ENCODE peak calls at places on chromosomes 16 and 17, in ten cellular contexts. One of them, this sample, is unnamed.

GRCh38 chr17:6668727-6669425 is 17.3 kb downstream of the C17orf100 start:
- DNase-seq in sigmoid colon: no peak
- DNase-seq in mucosa of descending colon: no peak
- DNase-seq in upper lobe of left lung: no peak
- DNase-seq in esophagus squamous epithelium: no peak
- DNase-seq in psoas muscle: no peak
- DNase-seq in pancreas: no peak
- DNase-seq in lung: no peak
- DNase-seq in H9: peak; percentile 19
- DNase-seq in body of pancreas: no peak
- DNase-seq in this sample: no peak

GRCh38 chr17:39271546-39271945 is 45.8 kb upstream of the STAC2 start:
- DNase-seq in sigmoid colon: no peak
- DNase-seq in mucosa of descending colon: no peak
- DNase-seq in upper lobe of left lung: no peak
- DNase-seq in esophagus squamous epithelium: no peak
- DNase-seq in psoas muscle: no peak
- DNase-seq in pancreas: no peak
- DNase-seq in lung: no peak
- DNase-seq in H9: no peak
- DNase-seq in body of pancreas: no peak
- DNase-seq in this sample: no peak

GRCh38 chr17:5241861-5242671 is 7.4 kb upstream of the SCIMP start:
- DNase-seq in sigmoid colon: no peak
- DNase-seq in mucosa of descending colon: peak; percentile 49
- DNase-seq in upper lobe of left lung: no peak
- DNase-seq in esophagus squamous epithelium: no peak
- DNase-seq in psoas muscle: peak; percentile 68
- DNase-seq in pancreas: no peak
- DNase-seq in lung: no peak
- DNase-seq in H9: no peak
- DNase-seq in body of pancreas: no peak
- DNase-seq in this sample: no peak

GRCh38 chr16:86621966-86622365 is 43.6 kb downstream of the FOXL1 start:
- DNase-seq in sigmoid colon: no peak
- DNase-seq in mucosa of descending colon: no peak
- DNase-seq in upper lobe of left lung: no peak
- DNase-seq in esophagus squamous epithelium: no peak
- DNase-seq in psoas muscle: no peak
- DNase-seq in pancreas: no peak
- DNase-seq in lung: no peak
- DNase-seq in H9: no peak
- DNase-seq in body of pancreas: no peak
- DNase-seq in this sample: no peak

GRCh38 chr17:80725532-80725931 is 180.9 kb downstream of the RPTOR start:
- DNase-seq in sigmoid colon: no peak
- DNase-seq in mucosa of descending colon: no peak
- DNase-seq in upper lobe of left lung: no peak
- DNase-seq in esophagus squamous epithelium: no peak
- DNase-seq in psoas muscle: no peak
- DNase-seq in pancreas: no peak
- DNase-seq in lung: no peak
- DNase-seq in H9: no peak
- DNase-seq in body of pancreas: no peak
- DNase-seq in this sample: no peak

GRCh38 chr17:36808181-36808661 is 129.1 kb upstream of the LHX1 start:
- DNase-seq in sigmoid colon: no peak
- DNase-seq in mucosa of descending colon: no peak
- DNase-seq in upper lobe of left lung: no peak
- DNase-seq in esophagus squamous epithelium: no peak
- DNase-seq in psoas muscle: no peak
- DNase-seq in pancreas: no peak
- DNase-seq in lung: no peak
- DNase-seq in H9: peak; percentile 60
- DNase-seq in body of pancreas: no peak
- DNase-seq in this sample: no peak

GRCh38 chr16:12546918-12547607 is 256.6 kb downstream of the CPPED1 start:
- DNase-seq in sigmoid colon: no peak
- DNase-seq in mucosa of descending colon: no peak
- DNase-seq in upper lobe of left lung: no peak
- DNase-seq in esophagus squamous epithelium: no peak
- DNase-seq in psoas muscle: no peak
- DNase-seq in pancreas: no peak
- DNase-seq in lung: no peak
- DNase-seq in H9: no peak
- DNase-seq in body of pancreas: no peak
- DNase-seq in this sample: no peak

GRCh38 chr16:28218109-28218508 is 6.3 kb upstream of the XPO6 start:
- DNase-seq in sigmoid colon: no peak
- DNase-seq in mucosa of descending colon: peak; percentile 51
- DNase-seq in upper lobe of left lung: peak; percentile 35
- DNase-seq in esophagus squamous epithelium: no peak
- DNase-seq in psoas muscle: no peak
- DNase-seq in pancreas: no peak
- DNase-seq in lung: no peak
- DNase-seq in H9: peak; percentile 69
- DNase-seq in body of pancreas: no peak
- DNase-seq in this sample: peak; percentile 19

GRCh38 chr17:1275962-1276736 is 3.3 kb upstream of the TRARG1 start:
- DNase-seq in sigmoid colon: peak; percentile 79
- DNase-seq in mucosa of descending colon: peak; percentile 80
- DNase-seq in upper lobe of left lung: peak; percentile 49
- DNase-seq in esophagus squamous epithelium: no peak
- DNase-seq in psoas muscle: peak; percentile 80
- DNase-seq in pancreas: peak; percentile 37
- DNase-seq in lung: peak; percentile 55
- DNase-seq in H9: peak; percentile 85
- DNase-seq in body of pancreas: peak; percentile 69
- DNase-seq in this sample: peak; percentile 45

GRCh38 chr16:10253344-10253855 is 71.2 kb upstream of the GRIN2A start:
- DNase-seq in sigmoid colon: no peak
- DNase-seq in mucosa of descending colon: no peak
- DNase-seq in upper lobe of left lung: no peak
- DNase-seq in esophagus squamous epithelium: no peak
- DNase-seq in psoas muscle: no peak
- DNase-seq in pancreas: no peak
- DNase-seq in lung: no peak
- DNase-seq in H9: no peak
- DNase-seq in body of pancreas: no peak
- DNase-seq in this sample: no peak

GRCh38 chr16:84458606-84459516 is 45.6 kb downstream of the MEAK7 start:
- DNase-seq in sigmoid colon: peak; percentile 46
- DNase-seq in mucosa of descending colon: no peak
- DNase-seq in upper lobe of left lung: peak; percentile 17
- DNase-seq in esophagus squamous epithelium: no peak
- DNase-seq in psoas muscle: no peak
- DNase-seq in pancreas: no peak
- DNase-seq in lung: no peak
- DNase-seq in H9: peak; percentile 20
- DNase-seq in body of pancreas: no peak
- DNase-seq in this sample: no peak

GRCh38 chr16:1525871-1526607 is 7.4 kb upstream of the TMEM204 start:
- DNase-seq in sigmoid colon: no peak
- DNase-seq in mucosa of descending colon: no peak
- DNase-seq in upper lobe of left lung: no peak
- DNase-seq in esophagus squamous epithelium: no peak
- DNase-seq in psoas muscle: no peak
- DNase-seq in pancreas: no peak
- DNase-seq in lung: no peak
- DNase-seq in H9: no peak
- DNase-seq in body of pancreas: no peak
- DNase-seq in this sample: no peak

GRCh38 chr17:48961516-48962233 is 6.7 kb downstream of the GIP start:
- DNase-seq in sigmoid colon: no peak
- DNase-seq in mucosa of descending colon: no peak
- DNase-seq in upper lobe of left lung: no peak
- DNase-seq in esophagus squamous epithelium: no peak
- DNase-seq in psoas muscle: no peak
- DNase-seq in pancreas: no peak
- DNase-seq in lung: no peak
- DNase-seq in H9: peak; percentile 87
- DNase-seq in body of pancreas: no peak
- DNase-seq in this sample: no peak

GRCh38 chr17:4548721-4549531 is 6.3 kb downstream of the MYBBP1A start:
- DNase-seq in sigmoid colon: peak; percentile 54
- DNase-seq in mucosa of descending colon: no peak
- DNase-seq in upper lobe of left lung: no peak
- DNase-seq in esophagus squamous epithelium: no peak
- DNase-seq in psoas muscle: peak; percentile 42
- DNase-seq in pancreas: no peak
- DNase-seq in lung: no peak
- DNase-seq in H9: no peak
- DNase-seq in body of pancreas: no peak
- DNase-seq in this sample: no peak

GRCh38 chr17:73690581-73691135 is 46.4 kb upstream of the SDK2 start:
- DNase-seq in sigmoid colon: no peak
- DNase-seq in mucosa of descending colon: no peak
- DNase-seq in upper lobe of left lung: no peak
- DNase-seq in esophagus squamous epithelium: no peak
- DNase-seq in psoas muscle: no peak
- DNase-seq in pancreas: no peak
- DNase-seq in lung: peak; percentile 17
- DNase-seq in H9: peak; percentile 85
- DNase-seq in body of pancreas: no peak
- DNase-seq in this sample: no peak

GRCh38 chr16:9102379-9102778 is 10.9 kb downstream of the HAPSTR1 start:
- DNase-seq in sigmoid colon: no peak
- DNase-seq in mucosa of descending colon: no peak
- DNase-seq in upper lobe of left lung: no peak
- DNase-seq in esophagus squamous epithelium: no peak
- DNase-seq in psoas muscle: no peak
- DNase-seq in pancreas: no peak
- DNase-seq in lung: peak; percentile 26
- DNase-seq in H9: no peak
- DNase-seq in body of pancreas: no peak
- DNase-seq in this sample: no peak
- H3K4me1 ChIP-seq in sigmoid colon: peaks cover 81% of the 10 kb centered on the region
- H3K4me1 ChIP-seq in mucosa of descending colon: peaks cover 33% of the 10 kb centered on the region
- H3K4me1 ChIP-seq in upper lobe of left lung: peaks cover 95% of the 10 kb centered on the region
- H3K4me1 ChIP-seq in esophagus squamous epithelium: peaks cover 27% of the 10 kb centered on the region
- H3K4me1 ChIP-seq in psoas muscle: peaks cover 96% of the 10 kb centered on the region
- H3K4me1 ChIP-seq in pancreas: peaks cover 67% of the 10 kb centered on the region
- H3K4me1 ChIP-seq in lung: peaks cover 68% of the 10 kb centered on the region
- H3K4me1 ChIP-seq in H9: peaks cover 3% of the 10 kb centered on the region
- H3K4me1 ChIP-seq in body of pancreas: peaks cover 98% of the 10 kb centered on the region
- H3K4me1 ChIP-seq in this sample: peaks cover 10% of the 10 kb centered on the region

GRCh38 chr17:41865596-41865893 is 322 bp upstream of the KLHL11 start:
- DNase-seq in sigmoid colon: no peak
- DNase-seq in mucosa of descending colon: no peak
- DNase-seq in upper lobe of left lung: no peak
- DNase-seq in esophagus squamous epithelium: no peak
- DNase-seq in psoas muscle: no peak
- DNase-seq in pancreas: no peak
- DNase-seq in lung: no peak
- DNase-seq in H9: no peak
- DNase-seq in body of pancreas: no peak
- DNase-seq in this sample: no peak

GRCh38 chr17:41863074-41863843 is 2.0 kb downstream of the KLHL11 start:
- DNase-seq in sigmoid colon: no peak
- DNase-seq in mucosa of descending colon: no peak
- DNase-seq in upper lobe of left lung: no peak
- DNase-seq in esophagus squamous epithelium: no peak
- DNase-seq in psoas muscle: no peak
- DNase-seq in pancreas: no peak
- DNase-seq in lung: no peak
- DNase-seq in H9: no peak
- DNase-seq in body of pancreas: no peak
- DNase-seq in this sample: no peak

GRCh38 chr17:41864837-41865595 is at the start of gene KLHL11:
- DNase-seq in sigmoid colon: peak; percentile 94
- DNase-seq in mucosa of descending colon: peak; percentile 93
- DNase-seq in upper lobe of left lung: peak; percentile 92
- DNase-seq in esophagus squamous epithelium: peak; percentile 38
- DNase-seq in psoas muscle: peak; percentile 94
- DNase-seq in pancreas: peak; percentile 88
- DNase-seq in lung: peak; percentile 88
- DNase-seq in H9: peak; percentile 97
- DNase-seq in body of pancreas: peak; percentile 88
- DNase-seq in this sample: peak; percentile 89

GRCh38 chr17:41864498-41864836 is 756 bp downstream of the KLHL11 start:
- DNase-seq in sigmoid colon: peak; percentile 83
- DNase-seq in mucosa of descending colon: no peak
- DNase-seq in upper lobe of left lung: no peak
- DNase-seq in esophagus squamous epithelium: no peak
- DNase-seq in psoas muscle: no peak
- DNase-seq in pancreas: no peak
- DNase-seq in lung: no peak
- DNase-seq in H9: no peak
- DNase-seq in body of pancreas: no peak
- DNase-seq in this sample: no peak

GRCh38 chr17:41860254-41860931 is 4.8 kb downstream of the KLHL11 start:
- DNase-seq in sigmoid colon: no peak
- DNase-seq in mucosa of descending colon: no peak
- DNase-seq in upper lobe of left lung: no peak
- DNase-seq in esophagus squamous epithelium: no peak
- DNase-seq in psoas muscle: no peak
- DNase-seq in pancreas: no peak
- DNase-seq in lung: no peak
- DNase-seq in H9: no peak
- DNase-seq in body of pancreas: no peak
- DNase-seq in this sample: no peak
- TF ChIP-seq CTCF in sigmoid colon: no peak
- TF ChIP-seq CTCF in mucosa of descending colon: no peak
- TF ChIP-seq CTCF in upper lobe of left lung: no peak
- TF ChIP-seq CTCF in esophagus squamous epithelium: no peak
- TF ChIP-seq CTCF in psoas muscle: no peak
- TF ChIP-seq CTCF in pancreas: no peak
- TF ChIP-seq CTCF in lung: no peak
- TF ChIP-seq CTCF in H9: no peak
- TF ChIP-seq CTCF in body of pancreas: no peak
- TF ChIP-seq CTCF in this sample: no peak

DNA sequence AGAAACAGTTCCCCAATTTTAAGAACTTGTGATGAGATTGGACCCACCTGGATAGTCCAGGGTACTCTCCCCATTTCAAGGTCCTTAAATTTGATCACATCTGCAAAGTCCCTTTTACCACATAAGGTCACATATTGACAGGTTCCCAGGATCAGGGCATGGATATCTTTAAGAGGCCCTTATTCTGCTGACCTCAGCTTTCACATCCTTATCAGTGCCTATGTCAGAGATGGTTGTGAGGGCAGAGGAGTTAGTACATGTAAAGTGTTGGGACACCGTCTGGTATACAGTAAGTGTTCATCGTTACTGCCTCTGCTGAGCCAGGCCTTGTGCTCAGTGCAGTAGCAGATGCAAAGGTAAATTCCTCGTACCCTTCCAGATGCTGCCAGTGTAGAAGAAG is 375.4 kb upstream of the ASIC2 start:
- DNase-seq in sigmoid colon: no peak
- DNase-seq in mucosa of descending colon: no peak
- DNase-seq in upper lobe of left lung: no peak
- DNase-seq in esophagus squamous epithelium: no peak
- DNase-seq in psoas muscle: no peak
- DNase-seq in pancreas: no peak
- DNase-seq in lung: no peak
- DNase-seq in H9: no peak
- DNase-seq in body of pancreas: no peak
- DNase-seq in this sample: no peak
- H3K4me1 ChIP-seq in sigmoid colon: no peaks in the 10 kb centered on the region
- H3K4me1 ChIP-seq in mucosa of descending colon: no peaks in the 10 kb centered on the region
- H3K4me1 ChIP-seq in upper lobe of left lung: peaks cover 4% of the 10 kb centered on the region
- H3K4me1 ChIP-seq in esophagus squamous epithelium: no peaks in the 10 kb centered on the region
- H3K4me1 ChIP-seq in psoas muscle: no peaks in the 10 kb centered on the region
- H3K4me1 ChIP-seq in pancreas: no peaks in the 10 kb centered on the region
- H3K4me1 ChIP-seq in lung: peaks cover 3% of the 10 kb centered on the region
- H3K4me1 ChIP-seq in H9: no peaks in the 10 kb centered on the region
- H3K4me1 ChIP-seq in body of pancreas: no peaks in the 10 kb centered on the region
- H3K4me1 ChIP-seq in this sample: no peaks in the 10 kb centered on the region

GRCh38 chr16:70808371-70808770 is 7.4 kb upstream of the VAC14 start:
- DNase-seq in sigmoid colon: no peak
- DNase-seq in mucosa of descending colon: no peak
- DNase-seq in upper lobe of left lung: no peak
- DNase-seq in esophagus squamous epithelium: no peak
- DNase-seq in psoas muscle: no peak
- DNase-seq in pancreas: no peak
- DNase-seq in lung: no peak
- DNase-seq in H9: peak; percentile 18
- DNase-seq in body of pancreas: no peak
- DNase-seq in this sample: no peak
- TF ChIP-seq CTCF in sigmoid colon: no peak
- TF ChIP-seq CTCF in mucosa of descending colon: no peak
- TF ChIP-seq CTCF in upper lobe of left lung: no peak
- TF ChIP-seq CTCF in esophagus squamous epithelium: no peak
- TF ChIP-seq CTCF in psoas muscle: no peak
- TF ChIP-seq CTCF in pancreas: no peak
- TF ChIP-seq CTCF in lung: no peak
- TF ChIP-seq CTCF in H9: peak; percentile 45
- TF ChIP-seq CTCF in body of pancreas: no peak
- TF ChIP-seq CTCF in this sample: no peak